ENCODE peak calls at places on chromosomes 2 and 18, in nine cellular contexts. A is Ammon's horn; K is AG08396; H is activated T-cell treated with anti-CD3 and anti-CD28 coated beads, Interleukin-2, amount 50 U/mL, for 24 hours; P is NCI-H187 treated with DMSO at 0.1 percent for 48 hours; Z is heart left ventricle; J is anterior cingulate cortex; L is retinal pigment epithelial cell; D is activated CD4-positive, alpha-beta T cell treated with anti-CD3 and anti-CD28 coated beads for 36 hours. B is an unnamed sample.

GRCh38 chr2:227545990-227546389 is 52.7 kb upstream of the SCYGR2 start:
- DNase-seq in A (no peak), J (no peak), H (no peak), K (no peak), D (peak), Z (no peak), L (no peak), P (no peak), B (no peak)

GRCh38 chr2:12261993-12262680 is 454.6 kb upstream of the TRIB2 start:
- DNase-seq in D (no peak), Z (no peak), P (peak), L (no peak), H (no peak), A (no peak), K (no peak), J (no peak), B (no peak)

GRCh38 chr2:150154308-150154797 is 333.1 kb downstream of the RND3 start:
- DNase-seq in K (no peak), H (no peak), J (no peak), Z (no peak), L (no peak), A (no peak), P (no peak), D (no peak), B (no peak)

GRCh38 chr2:146235158-146235557 is 1609.7 kb upstream of the ACVR2A start:
- DNase-seq in K (no peak), P (no peak), L (no peak), Z (no peak), H (no peak), A (no peak), D (no peak), J (no peak), B (no peak)

GRCh38 chr2:130972410-130972809 is 120.8 kb downstream of the FAM168B start:
- DNase-seq in L (no peak), K (no peak), H (no peak), Z (no peak), J (no peak), A (no peak), D (peak), P (no peak), B (no peak)

GRCh38 chr18:76098728-76099514 is 396.1 kb downstream of the ZNF516 start:
- DNase-seq in Z (no peak), P (no peak), K (no peak), D (peak), H (no peak), L (no peak), A (peak), J (no peak), B (peak)

GRCh38 chr18:56083097-56083865 is 495.3 kb upstream of the TCF4 start:
- DNase-seq in K (peak), Z (peak), L (no peak), P (no peak), H (no peak), J (no peak), D (no peak), A (no peak), B (no peak)

GRCh38 chr2:70861774-70862644 is 26.4 kb upstream of the CD207 start:
- DNase-seq in P (no peak), J (peak), D (peak), L (no peak), A (peak), H (peak), Z (peak), K (peak), B (peak)

GRCh38 chr18:42474577-42474976 is 519.5 kb downstream of the PIK3C3 start:
- DNase-seq in D (no peak), H (no peak), Z (no peak), J (no peak), A (no peak), P (no peak), K (no peak), L (no peak), B (no peak)

GRCh38 chr2:148590613-148591012 is 53.9 kb upstream of the EPC2 start:
- DNase-seq in D (no peak), Z (no peak), P (no peak), K (no peak), L (no peak), H (no peak), A (no peak), J (no peak), B (no peak)

GRCh38 chr2:43092520-43093179 is 133.8 kb downstream of the ZFP36L2 start:
- DNase-seq in D (no peak), L (no peak), A (no peak), H (no peak), Z (no peak), P (no peak), K (no peak), J (no peak), B (no peak)

GRCh38 chr2:137133231-137133630 is 367.9 kb downstream of the THSD7B start:
- DNase-seq in P (no peak), L (no peak), H (no peak), A (no peak), K (no peak), Z (no peak), D (no peak), J (no peak), B (no peak)

GRCh38 chr2:9187620-9188214 is 18.9 kb upstream of the ASAP2 start:
- DNase-seq in L (no peak), P (no peak), Z (no peak), D (no peak), A (no peak), J (no peak), K (no peak), H (no peak), B (no peak)

GRCh38 chr18:40380657-40381441 is 1574.2 kb upstream of the PIK3C3 start:
- DNase-seq in D (no peak), A (no peak), J (no peak), H (no peak), P (no peak), L (no peak), K (peak), Z (no peak), B (no peak)

GRCh38 chr2:180698668-180699067 is 281.7 kb upstream of the UBE2E3 start:
- DNase-seq in P (no peak), Z (no peak), H (no peak), L (no peak), J (no peak), K (no peak), A (no peak), D (no peak), B (no peak)

GRCh38 chr18:46160050-46160798 is 56.0 kb downstream of the HAUS1 start:
- DNase-seq in A (no peak), P (no peak), D (no peak), Z (no peak), L (no peak), H (no peak), K (no peak), J (no peak), B (no peak)

GRCh38 chr18:77374106-77374505 is 124.5 kb downstream of the GALR1 start:
- DNase-seq in Z (no peak), J (no peak), P (no peak), D (no peak), H (no peak), L (no peak), A (no peak), K (no peak), B (no peak)

GRCh38 chr18:427005-427404 is 73.5 kb downstream of the COLEC12 start:
- DNase-seq in P (no peak), L (no peak), H (no peak), Z (no peak), J (no peak), D (peak), A (peak), K (no peak), B (no peak)

GRCh38 chr2:170486730-170487129 is 228.4 kb upstream of the SP5 start:
- DNase-seq in P (no peak), J (no peak), Z (no peak), K (no peak), A (peak), L (no peak), D (no peak), H (no peak), B (no peak)

GRCh38 chr2:46876741-46877384 is 38.7 kb downstream of the MCFD2 start:
- DNase-seq in K (peak), H (no peak), A (peak), D (no peak), P (no peak), J (no peak), Z (no peak), L (peak), B (peak)

GRCh38 chr18:14074187-14074586 is 58.0 kb downstream of the ZNF519 start:
- DNase-seq in Z (no peak), J (no peak), H (no peak), K (no peak), D (peak), A (no peak), L (no peak), P (no peak), B (no peak)

GRCh38 chr2:154452906-154453493 is 245.5 kb upstream of the KCNJ3 start:
- DNase-seq in J (no peak), H (no peak), Z (no peak), A (no peak), L (no peak), D (no peak), K (no peak), P (no peak), B (no peak)

GRCh38 chr2:113217455-113218282 is 43.9 kb downstream of the PSD4 start:
- DNase-seq in P (no peak), Z (peak), J (no peak), L (no peak), D (no peak), H (no peak), K (no peak), A (no peak), B (no peak)

GRCh38 chr2:121253674-121254240 is 31.2 kb downstream of the TFCP2L1 start:
- DNase-seq in K (no peak), D (no peak), Z (no peak), L (no peak), H (no peak), P (no peak), J (no peak), A (no peak), B (no peak)

GRCh38 chr2:100643906-100644501 is 81.2 kb downstream of the PDCL3 start:
- DNase-seq in P (no peak), K (no peak), H (no peak), L (no peak), A (no peak), D (peak), J (no peak), Z (no peak), B (no peak)

GRCh38 chr2:45404807-45405297 is 206.2 kb downstream of the SRBD1 start:
- DNase-seq in H (no peak), J (no peak), L (no peak), Z (no peak), A (no peak), P (no peak), D (no peak), K (no peak), B (no peak)

GRCh38 chr2:173159794-173160463 is 84.3 kb downstream of the MAP3K20 start:
- DNase-seq in H (no peak), A (peak), D (no peak), K (peak), L (peak), Z (peak), J (no peak), P (no peak), B (no peak)

B was measured in putamen.